ENCODE peak calls at places on chromosomes 13 and 19, in five cellular contexts. One of them, this sample, is unnamed.

GRCh38 chr19:43444531-43445340 is 20.7 kb downstream of the LYPD3 start:
- DNase-seq in endothelial cell: no peak
- DNase-seq in thoracic aorta: no peak
- DNase-seq in AG09319: no peak
- DNase-seq in HFF-Myc: no peak
- DNase-seq in this sample: no peak

GRCh38 chr13:89514534-89515312 is 1832.8 kb upstream of the MIR17HG start:
- DNase-seq in AG09319: no peak
- DNase-seq in thoracic aorta: no peak
- DNase-seq in HFF-Myc: no peak
- DNase-seq in endothelial cell: no peak
- DNase-seq in this sample: no peak

GRCh38 chr13:25375727-25376358 is 4.1 kb downstream of the ATP8A2 start:
- DNase-seq in AG09319: peak
- DNase-seq in thoracic aorta: no peak
- DNase-seq in endothelial cell: peak
- DNase-seq in HFF-Myc: peak
- DNase-seq in this sample: peak

GRCh38 chr13:37985281-37985680 is 115.7 kb upstream of the TRPC4 start:
- DNase-seq in AG09319: no peak
- DNase-seq in thoracic aorta: no peak
- DNase-seq in HFF-Myc: no peak
- DNase-seq in endothelial cell: no peak
- DNase-seq in this sample: no peak

GRCh38 chr13:89227356-89227755 is 1556.2 kb downstream of the SLITRK5 start:
- DNase-seq in HFF-Myc: no peak
- DNase-seq in AG09319: no peak
- DNase-seq in thoracic aorta: no peak
- DNase-seq in endothelial cell: no peak
- DNase-seq in this sample: no peak

GRCh38 chr13:41649659-41650058 is 192.3 kb downstream of the RGCC start:
- DNase-seq in HFF-Myc: no peak
- DNase-seq in thoracic aorta: no peak
- DNase-seq in endothelial cell: peak
- DNase-seq in AG09319: no peak
- DNase-seq in this sample: no peak

GRCh38 chr19:34018546-34018945 is 153.8 kb upstream of the LSM14A start:
- DNase-seq in AG09319: no peak
- DNase-seq in HFF-Myc: no peak
- DNase-seq in endothelial cell: no peak
- DNase-seq in thoracic aorta: no peak
- DNase-seq in this sample: no peak

GRCh38 chr13:93079294-93079693 is 147.3 kb upstream of the GPC6 start:
- DNase-seq in HFF-Myc: no peak
- DNase-seq in endothelial cell: no peak
- DNase-seq in AG09319: no peak
- DNase-seq in thoracic aorta: no peak
- DNase-seq in this sample: no peak

GRCh38 chr13:36057041-36057440 is 74.1 kb downstream of the DCLK1 start:
- DNase-seq in AG09319: no peak
- DNase-seq in thoracic aorta: no peak
- DNase-seq in endothelial cell: no peak
- DNase-seq in HFF-Myc: no peak
- DNase-seq in this sample: no peak

GRCh38 chr13:106349080-106349841 is 186.2 kb downstream of the EFNB2 start:
- DNase-seq in HFF-Myc: no peak
- DNase-seq in endothelial cell: peak
- DNase-seq in thoracic aorta: no peak
- DNase-seq in AG09319: no peak
- DNase-seq in this sample: no peak

DNA sequence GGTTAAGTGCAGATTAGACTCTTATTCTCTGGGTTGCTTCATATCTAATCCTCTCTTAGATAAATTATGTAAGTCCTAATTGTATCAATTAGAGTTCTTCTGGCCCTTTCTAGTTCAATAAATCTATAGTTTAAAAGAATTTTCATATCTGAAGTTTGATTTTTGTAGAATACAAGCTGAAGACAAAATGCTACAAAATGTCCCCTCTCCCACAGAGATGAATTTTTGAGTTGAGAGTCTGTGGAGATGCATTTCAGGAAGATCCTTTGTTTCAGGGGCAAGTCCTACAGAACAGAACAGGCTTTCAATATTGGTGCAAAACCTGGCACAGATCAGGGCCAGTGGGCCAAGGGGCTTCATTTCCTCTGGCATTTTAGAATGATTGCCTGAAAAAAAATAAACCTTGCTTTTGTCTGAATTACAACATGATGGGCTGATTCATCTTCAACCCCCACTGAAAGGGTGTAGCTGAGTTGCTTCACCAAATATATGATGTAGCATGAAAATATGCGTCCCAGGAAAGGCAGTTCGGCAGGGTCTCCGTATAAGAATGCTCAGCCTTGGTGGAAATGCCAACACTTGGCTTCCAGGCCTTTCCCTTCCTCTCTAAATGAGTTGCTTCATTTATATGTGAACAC is 6.4 kb upstream of the IPO5 start:
- DNase-seq in AG09319: peak
- DNase-seq in HFF-Myc: peak
- DNase-seq in thoracic aorta: no peak
- DNase-seq in endothelial cell: no peak
- DNase-seq in this sample: no peak
- TF ChIP-seq CTCF in AG09319: no peak
- TF ChIP-seq CTCF in HFF-Myc: no peak
- TF ChIP-seq CTCF in thoracic aorta: no peak
- TF ChIP-seq CTCF in endothelial cell: no peak
- TF ChIP-seq CTCF in this sample: no peak

GRCh38 chr13:48233886-48234488 is 981 bp downstream of the ITM2B start:
- DNase-seq in AG09319: no peak
- DNase-seq in thoracic aorta: no peak
- DNase-seq in endothelial cell: no peak
- DNase-seq in HFF-Myc: no peak
- DNase-seq in this sample: no peak

GRCh38 chr13:48234652-48235099 is 1.7 kb downstream of the ITM2B start:
- DNase-seq in thoracic aorta: no peak
- DNase-seq in endothelial cell: no peak
- DNase-seq in AG09319: no peak
- DNase-seq in HFF-Myc: no peak
- DNase-seq in this sample: no peak

GRCh38 chr13:48232420-48233096 is 448 bp upstream of the ITM2B start:
- DNase-seq in HFF-Myc: no peak
- DNase-seq in AG09319: no peak
- DNase-seq in endothelial cell: no peak
- DNase-seq in thoracic aorta: no peak
- DNase-seq in this sample: no peak

GRCh38 chr13:48231948-48232347 is 1.1 kb upstream of the ITM2B start:
- DNase-seq in endothelial cell: no peak
- DNase-seq in AG09319: no peak
- DNase-seq in thoracic aorta: no peak
- DNase-seq in HFF-Myc: no peak
- DNase-seq in this sample: no peak

DNA sequence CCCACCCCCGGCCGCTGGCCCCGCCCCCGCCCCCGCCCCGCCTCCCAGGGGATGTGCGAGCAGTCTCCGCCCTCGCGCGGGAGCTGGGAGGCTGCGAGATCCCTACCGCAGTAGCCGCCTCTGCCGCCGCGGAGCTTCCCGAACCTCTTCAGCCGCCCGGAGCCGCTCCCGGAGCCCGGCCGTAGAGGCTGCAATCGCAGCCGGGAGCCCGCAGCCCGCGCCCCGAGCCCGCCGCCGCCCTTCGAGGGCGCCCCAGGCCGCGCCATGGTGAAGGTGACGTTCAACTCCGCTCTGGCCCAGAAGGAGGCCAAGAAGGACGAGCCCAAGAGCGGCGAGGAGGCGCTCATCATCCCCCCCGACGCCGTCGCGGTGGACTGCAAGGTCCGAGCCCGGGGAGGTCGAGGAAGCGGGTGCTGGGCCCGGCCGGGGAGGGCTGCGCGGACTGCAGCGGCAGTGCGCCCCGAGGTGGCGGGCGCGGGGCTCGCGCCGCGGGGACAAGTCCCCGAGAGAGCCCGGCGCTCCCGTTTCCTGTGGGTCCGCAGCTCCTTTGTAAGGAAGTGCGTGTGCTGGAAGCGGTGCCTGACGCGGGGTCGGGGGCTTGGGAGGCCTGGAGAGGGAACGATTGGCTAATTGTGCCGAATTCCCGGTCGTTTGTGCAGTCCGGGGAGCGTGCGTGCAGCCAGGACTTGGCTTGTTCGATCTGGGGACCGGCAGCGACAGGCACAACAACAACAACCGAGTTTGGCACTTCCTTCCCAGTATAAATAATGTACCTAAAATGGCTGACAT is at the start of gene ITM2B:
- DNase-seq in HFF-Myc: no peak
- DNase-seq in thoracic aorta: no peak
- DNase-seq in AG09319: no peak
- DNase-seq in endothelial cell: peak
- DNase-seq in this sample: peak
- TF ChIP-seq CTCF in HFF-Myc: peak
- TF ChIP-seq CTCF in thoracic aorta: peak
- TF ChIP-seq CTCF in AG09319: peak
- TF ChIP-seq CTCF in endothelial cell: peak
- TF ChIP-seq CTCF in this sample: peak

GRCh38 chr19:37362733-37363132 is 8.2 kb upstream of the ZNF527 start:
- DNase-seq in thoracic aorta: no peak
- DNase-seq in HFF-Myc: no peak
- DNase-seq in AG09319: no peak
- DNase-seq in endothelial cell: no peak
- DNase-seq in this sample: no peak
- TF ChIP-seq CTCF in thoracic aorta: no peak
- TF ChIP-seq CTCF in HFF-Myc: peak
- TF ChIP-seq CTCF in AG09319: no peak
- TF ChIP-seq CTCF in endothelial cell: no peak
- TF ChIP-seq CTCF in this sample: no peak

GRCh38 chr19:45953676-45954075 is 20.0 kb downstream of the NOVA2 start:
- DNase-seq in AG09319: no peak
- DNase-seq in HFF-Myc: no peak
- DNase-seq in endothelial cell: no peak
- DNase-seq in thoracic aorta: no peak
- DNase-seq in this sample: no peak

GRCh38 chr19:45954132-45954531 is 19.5 kb downstream of the NOVA2 start:
- DNase-seq in thoracic aorta: no peak
- DNase-seq in AG09319: no peak
- DNase-seq in endothelial cell: no peak
- DNase-seq in HFF-Myc: no peak
- DNase-seq in this sample: no peak

GRCh38 chr19:45952691-45953505 is 20.8 kb downstream of the NOVA2 start:
- DNase-seq in endothelial cell: peak
- DNase-seq in thoracic aorta: no peak
- DNase-seq in HFF-Myc: peak
- DNase-seq in AG09319: peak
- DNase-seq in this sample: peak

GRCh38 chr19:45955905-45956608 is 17.6 kb downstream of the NOVA2 start:
- DNase-seq in AG09319: no peak
- DNase-seq in thoracic aorta: no peak
- DNase-seq in endothelial cell: no peak
- DNase-seq in HFF-Myc: no peak
- DNase-seq in this sample: no peak

GRCh38 chr19:45952341-45952690 is 21.3 kb downstream of the NOVA2 start:
- DNase-seq in endothelial cell: no peak
- DNase-seq in thoracic aorta: no peak
- DNase-seq in AG09319: no peak
- DNase-seq in HFF-Myc: no peak
- DNase-seq in this sample: no peak
- TF ChIP-seq CTCF in endothelial cell: no peak
- TF ChIP-seq CTCF in thoracic aorta: no peak
- TF ChIP-seq CTCF in AG09319: no peak
- TF ChIP-seq CTCF in HFF-Myc: no peak
- TF ChIP-seq CTCF in this sample: no peak

GRCh38 chr19:32749361-32749760 is 29.8 kb downstream of the TDRD12 start:
- DNase-seq in HFF-Myc: no peak
- DNase-seq in endothelial cell: no peak
- DNase-seq in AG09319: no peak
- DNase-seq in thoracic aorta: no peak
- DNase-seq in this sample: no peak

GRCh38 chr19:32748948-32749347 is 29.4 kb downstream of the TDRD12 start:
- DNase-seq in endothelial cell: no peak
- DNase-seq in AG09319: no peak
- DNase-seq in HFF-Myc: no peak
- DNase-seq in thoracic aorta: no peak
- DNase-seq in this sample: no peak

GRCh38 chr19:32750441-32751055 is 31.0 kb downstream of the TDRD12 start:
- DNase-seq in AG09319: no peak
- DNase-seq in endothelial cell: no peak
- DNase-seq in thoracic aorta: no peak
- DNase-seq in HFF-Myc: no peak
- DNase-seq in this sample: no peak

GRCh38 chr19:32751066-32751465 is 31.5 kb downstream of the TDRD12 start:
- DNase-seq in HFF-Myc: no peak
- DNase-seq in AG09319: no peak
- DNase-seq in thoracic aorta: no peak
- DNase-seq in endothelial cell: no peak
- DNase-seq in this sample: no peak

DNA sequence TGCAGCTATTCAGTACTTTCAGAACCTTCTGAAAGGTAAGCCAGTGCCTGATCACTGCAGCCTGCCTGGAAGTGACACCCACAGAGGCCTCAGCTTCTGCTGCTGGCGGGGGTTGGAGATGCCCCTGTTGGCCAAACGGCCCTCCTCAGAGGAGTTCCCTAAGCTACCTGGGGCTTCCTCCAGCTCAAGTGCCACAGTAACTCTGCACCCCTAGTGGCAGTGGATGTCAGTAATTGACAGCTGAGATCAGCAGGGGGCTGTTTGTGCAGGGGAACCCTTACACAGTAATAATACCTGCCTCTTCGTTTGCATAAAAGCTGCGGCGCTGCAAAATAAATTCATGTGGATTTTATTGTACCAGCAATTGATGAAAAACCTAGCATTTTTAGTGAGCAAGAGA is 28.9 kb downstream of the TDRD12 start:
- DNase-seq in thoracic aorta: no peak
- DNase-seq in AG09319: no peak
- DNase-seq in endothelial cell: no peak
- DNase-seq in HFF-Myc: no peak
- DNase-seq in this sample: peak
- TF ChIP-seq CTCF in thoracic aorta: no peak
- TF ChIP-seq CTCF in AG09319: no peak
- TF ChIP-seq CTCF in endothelial cell: no peak
- TF ChIP-seq CTCF in HFF-Myc: no peak
- TF ChIP-seq CTCF in this sample: peak

DNA sequence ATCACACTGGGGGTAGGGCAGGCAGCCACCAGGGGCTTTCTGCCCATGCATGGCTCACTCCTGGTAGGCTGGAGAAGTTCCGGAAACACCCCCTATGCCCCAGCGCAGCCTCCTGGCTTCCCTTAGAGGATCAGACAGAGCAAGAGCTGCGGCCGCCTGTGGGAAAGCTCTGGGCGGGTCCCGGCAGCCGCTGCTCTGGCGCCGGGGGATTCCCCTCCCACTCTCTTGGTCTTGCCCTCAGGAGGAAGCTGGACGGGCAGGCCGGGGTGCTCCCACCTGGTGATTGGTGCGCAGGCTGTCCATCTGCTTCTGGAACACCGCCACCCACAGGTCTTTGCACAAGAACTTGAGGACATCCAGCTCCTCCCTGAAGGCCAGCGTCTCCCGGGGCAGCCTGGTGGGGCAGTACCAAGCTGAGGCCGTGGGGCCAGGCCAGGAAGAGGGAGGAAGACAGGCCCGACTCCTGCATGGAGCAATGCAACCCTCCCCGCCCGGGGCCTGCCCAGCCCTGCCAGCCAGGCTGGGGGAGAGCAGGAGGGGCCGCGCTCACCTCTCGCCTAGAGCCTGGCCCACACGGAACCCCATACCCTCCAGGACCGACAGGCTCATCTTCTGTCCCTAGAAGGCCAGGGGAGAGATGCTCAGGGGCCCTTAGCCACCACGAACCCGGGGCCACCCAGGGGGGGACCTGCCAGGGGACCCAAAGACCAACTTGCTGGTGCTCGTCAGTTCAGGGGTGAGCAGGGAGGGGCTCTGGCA is 4.0 kb upstream of the NKPD1 start:
- DNase-seq in HFF-Myc: peak
- DNase-seq in thoracic aorta: no peak
- DNase-seq in AG09319: no peak
- DNase-seq in endothelial cell: no peak
- DNase-seq in this sample: peak
- TF ChIP-seq CTCF in HFF-Myc: no peak
- TF ChIP-seq CTCF in thoracic aorta: no peak
- TF ChIP-seq CTCF in AG09319: no peak
- TF ChIP-seq CTCF in endothelial cell: no peak
- TF ChIP-seq CTCF in this sample: peak